ENCODE peak calls at places on chromosomes 6 and 20, in four cellular contexts. X, Q, S and N are unnamed samples.
A peak's percentile ranks its signal among the peaks of the same experiment; 100 is the strongest.

GRCh38 chr6:151482290-151482689 is 11.5 kb upstream of the CCDC170 start:
- DNase-seq in X (no peak), Q (no peak), S (no peak), N (no peak)

GRCh38 chr20:19944772-19945459 is 72.2 kb upstream of the NAA20 start:
- DNase-seq in X (no peak), Q (no peak), S (no peak), N (no peak)

GRCh38 chr6:90694802-90695201 is 107.9 kb upstream of the MAP3K7 start:
- DNase-seq in X (no peak), Q (no peak), S (no peak), N (no peak)

GRCh38 chr6:15588966-15589634 is 73.7 kb downstream of the DTNBP1 start:
- DNase-seq in X (no peak), Q (no peak), S (no peak), N (no peak)

GRCh38 chr6:90643366-90643765 is 56.5 kb upstream of the MAP3K7 start:
- DNase-seq in X (no peak), Q (no peak), S (no peak), N (no peak)

GRCh38 chr6:117317261-117317660 is 51.9 kb downstream of the VGLL2 start:
- DNase-seq in X (peak; percentile 20), Q (no peak), S (no peak), N (no peak)

GRCh38 chr6:28816909-28817807 is 106.6 kb downstream of the TRIM27 start:
- DNase-seq in X (peak; percentile 96), Q (no peak), S (no peak), N (peak; percentile 87)

GRCh38 chr6:119197271-119197670 is 118.8 kb upstream of the FAM184A start:
- DNase-seq in X (no peak), Q (no peak), S (no peak), N (no peak)

GRCh38 chr6:139452176-139452876 is 77.9 kb upstream of the CITED2 start:
- DNase-seq in X (no peak), Q (no peak), S (no peak), N (no peak)

GRCh38 chr20:62985089-62985778 is 21.5 kb downstream of the BHLHE23 start:
- DNase-seq in X (no peak), Q (no peak), S (no peak), N (no peak)

GRCh38 chr6:14359438-14359837 is 241.9 kb downstream of the CD83 start:
- DNase-seq in X (no peak), Q (no peak), S (no peak), N (no peak)

GRCh38 chr6:63347599-63347998 is 27.8 kb upstream of the LGSN start:
- DNase-seq in X (peak; percentile 42), Q (no peak), S (no peak), N (no peak)

GRCh38 chr6:100088009-100088408 is 94.0 kb upstream of the MCHR2 start:
- DNase-seq in X (no peak), Q (no peak), S (no peak), N (no peak)

GRCh38 chr6:166904101-166904746 is 52.1 kb downstream of the RNASET2 start:
- DNase-seq in X (no peak), Q (peak; percentile 76), S (no peak), N (peak; percentile 79)

GRCh38 chr6:13763740-13764381 is 50.5 kb downstream of the MCUR1 start:
- DNase-seq in X (no peak), Q (no peak), S (no peak), N (no peak)

GRCh38 chr6:141202641-141203040 is 930.1 kb upstream of the GJE1 start:
- DNase-seq in X (no peak), Q (no peak), S (no peak), N (no peak)

GRCh38 chr6:122712864-122713612 is 66.5 kb upstream of the FABP7 start:
- DNase-seq in X (no peak), Q (no peak), S (no peak), N (no peak)

GRCh38 chr6:136087986-136088385 is 162.1 kb downstream of the MTFR2 start:
- DNase-seq in X (no peak), Q (no peak), S (no peak), N (no peak)

GRCh38 chr20:50374541-50375078 is 135.6 kb upstream of the PTPN1 start:
- DNase-seq in X (no peak), Q (no peak), S (no peak), N (no peak)

GRCh38 chr20:22681591-22682248 is 97.3 kb upstream of the FOXA2 start:
- DNase-seq in X (no peak), Q (no peak), S (no peak), N (no peak)

GRCh38 chr6:223763-224162 is 68.5 kb upstream of the DUSP22 start:
- DNase-seq in X (no peak), Q (no peak), S (no peak), N (peak; percentile 21)

GRCh38 chr6:47072667-47073066 is 30.5 kb upstream of the ADGRF1 start:
- DNase-seq in X (no peak), Q (no peak), S (no peak), N (no peak)

GRCh38 chr6:84007871-84008270 is 25.7 kb upstream of the MRAP2 start:
- DNase-seq in X (no peak), Q (no peak), S (no peak), N (no peak)

GRCh38 chr6:49915035-49915434 is 48.7 kb upstream of the CRISP1 start:
- DNase-seq in X (no peak), Q (no peak), S (peak; percentile 26), N (peak; percentile 77)

GRCh38 chr6:15839969-15840541 is 177.2 kb upstream of the DTNBP1 start:
- DNase-seq in X (no peak), Q (no peak), S (no peak), N (no peak)

DNA sequence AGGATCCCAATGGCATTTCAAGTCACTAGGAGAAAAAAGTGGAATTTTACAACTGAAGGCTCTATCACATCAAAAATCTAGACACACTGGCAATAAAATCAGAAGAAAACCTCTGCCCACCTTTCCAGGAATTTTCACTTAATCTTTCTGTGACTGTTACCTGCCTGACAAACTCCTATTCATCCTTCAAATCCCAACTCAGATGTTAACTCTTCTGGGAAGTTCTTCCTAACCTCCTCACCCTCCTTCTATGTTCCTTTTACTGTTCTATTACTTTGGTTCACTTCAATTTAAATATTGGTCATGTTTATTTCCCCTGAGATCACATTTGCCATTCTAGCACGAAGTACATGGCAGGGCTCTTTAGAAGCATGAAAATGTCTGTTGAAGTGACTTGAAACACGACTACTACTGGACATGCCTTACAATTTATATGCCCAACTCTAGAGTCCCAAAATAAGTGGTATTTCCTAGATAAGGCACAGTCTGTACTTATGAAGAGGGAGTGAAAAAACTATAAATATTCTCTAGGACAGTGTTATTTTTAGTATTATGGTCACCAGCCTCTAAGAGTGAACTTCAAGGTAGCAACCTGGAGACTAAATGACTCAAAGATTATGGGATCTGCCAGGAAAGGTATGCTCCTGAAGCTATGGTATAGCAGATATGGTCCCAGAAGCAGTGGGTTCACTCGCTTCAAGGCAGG is 17.1 kb downstream of the CHD6 start:
- DNase-seq in X (no peak), Q (no peak), S (no peak), N (no peak)
- H3K9me3 ChIP-seq in X (peaks cover 30% of the 10 kb centered on the region), Q (peaks cover 48% of the 10 kb centered on the region), S (peaks cover 11% of the 10 kb centered on the region), N (peaks cover 64% of the 10 kb centered on the region)

GRCh38 chr20:57672164-57672563 is 37.7 kb downstream of the PMEPA1 start:
- DNase-seq in X (no peak), Q (peak; percentile 85), S (peak; percentile 72), N (no peak)
- TF ChIP-seq CTCF in X (no peak), Q (no peak), S (no peak), N (no peak)

GRCh38 chr6:159540883-159541282 is 152.2 kb downstream of the SOD2 start:
- DNase-seq in X (no peak), Q (peak; percentile 62), S (no peak), N (no peak)
- H3K9me3 ChIP-seq in X (no peaks in the 10 kb centered on the region), Q (no peaks in the 10 kb centered on the region), S (no peaks in the 10 kb centered on the region), N (peaks cover 4% of the 10 kb centered on the region)

GRCh38 chr6:52362443-52363221 is 681 bp downstream of the PAQR8 start:
- DNase-seq in X (no peak), Q (peak; percentile 91), S (peak; percentile 72), N (peak; percentile 83)
- TF ChIP-seq CTCF in X (peak; percentile 21), Q (no peak), S (peak; percentile 35), N (no peak)

DNA sequence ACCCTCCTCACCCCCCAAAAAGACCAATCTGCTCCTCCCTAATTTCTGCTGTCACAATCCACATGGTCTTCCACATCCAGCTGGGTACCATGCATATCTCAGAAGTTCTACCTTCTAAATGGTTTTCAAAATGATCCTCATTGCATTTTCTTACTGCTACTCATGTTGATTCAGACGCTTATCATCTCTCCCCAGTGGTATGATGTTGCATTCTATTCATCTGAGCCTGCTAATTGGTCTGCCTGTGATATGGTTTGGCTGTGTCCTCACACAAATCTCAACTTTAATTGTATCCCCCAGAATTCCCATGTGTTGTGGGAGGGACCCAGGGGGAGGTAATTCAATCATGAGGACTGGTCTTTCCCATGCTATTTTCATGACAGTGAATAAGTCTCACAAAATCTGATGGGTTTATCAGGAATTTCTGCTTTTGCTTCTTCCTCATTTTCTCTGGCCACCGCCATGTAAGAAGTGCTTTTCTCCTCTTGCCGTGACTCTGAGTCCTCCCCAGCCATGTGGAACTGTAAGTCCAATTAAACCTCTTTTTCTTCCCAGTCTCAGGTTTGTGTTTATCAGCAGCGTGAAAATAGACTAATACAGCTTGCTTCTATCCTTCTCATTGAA is 41.4 kb upstream of the CLIC5 start:
- DNase-seq in X (no peak), Q (no peak), S (no peak), N (no peak)
- H3K9me3 ChIP-seq in X (no peaks in the 10 kb centered on the region), Q (no peaks in the 10 kb centered on the region), S (no peaks in the 10 kb centered on the region), N (peaks cover 32% of the 10 kb centered on the region)

DNA sequence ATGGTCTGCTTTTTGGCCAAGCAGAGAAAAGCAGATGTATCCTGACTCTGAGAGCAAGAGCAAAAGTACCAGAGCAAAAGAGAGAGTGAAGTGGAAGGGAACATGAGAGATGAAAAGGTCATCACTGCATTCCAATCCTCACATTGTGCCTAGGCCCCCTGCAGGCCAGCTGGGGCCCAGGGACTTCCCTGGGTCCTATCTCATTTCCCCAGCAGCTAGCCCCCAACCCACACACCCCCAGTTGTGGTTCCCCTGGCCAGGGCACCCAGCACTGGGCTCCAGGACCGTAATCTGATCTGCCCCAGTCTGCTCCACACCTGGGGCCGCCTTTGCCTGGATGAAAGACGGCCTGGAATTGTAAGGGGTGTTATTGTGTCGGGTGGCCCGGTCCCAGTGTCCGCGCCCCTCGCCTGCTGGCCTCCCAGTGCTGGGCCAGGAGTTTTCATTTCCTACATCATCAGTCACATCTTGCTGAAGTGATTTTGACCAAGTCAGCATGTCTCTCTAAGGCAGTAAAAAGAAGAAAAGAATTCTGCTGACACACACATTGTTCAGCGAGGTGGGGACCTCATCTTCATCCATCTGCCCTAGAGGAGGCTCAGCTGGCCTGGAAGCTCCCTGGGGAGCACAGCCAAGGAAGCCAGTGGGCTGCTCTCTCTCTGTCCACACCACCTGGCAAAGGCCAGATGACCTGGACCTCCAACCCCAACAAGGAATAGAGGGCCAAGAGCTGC is 3.9 kb upstream of the BMP7 start:
- DNase-seq in X (no peak), Q (no peak), S (no peak), N (peak; percentile 61)
- TF ChIP-seq CTCF in X (no peak), Q (no peak), S (no peak), N (peak; percentile 71)

DNA sequence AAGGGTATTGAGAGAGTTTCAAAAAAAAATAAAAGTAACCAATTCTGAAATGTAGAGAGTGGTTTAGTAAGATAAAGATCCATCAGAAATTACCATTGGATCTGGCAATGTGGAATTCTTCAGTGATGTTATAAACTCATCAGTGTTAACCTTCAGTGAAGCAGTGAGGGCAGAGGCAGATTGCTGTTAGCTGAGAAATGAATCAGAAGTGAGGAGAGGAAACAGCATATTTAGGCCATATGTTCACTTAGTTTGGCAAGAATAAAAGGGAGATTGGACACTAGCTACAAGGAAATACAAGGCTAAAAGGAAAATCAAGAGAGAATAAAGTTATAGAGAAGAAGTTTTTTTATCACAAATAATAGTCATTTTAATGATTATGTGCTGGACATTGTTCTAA is 9.6 kb downstream of the KCNQ5 start:
- DNase-seq in X (no peak), Q (no peak), S (no peak), N (no peak)
- H3K9me3 ChIP-seq in X (no peaks in the 10 kb centered on the region), Q (no peaks in the 10 kb centered on the region), S (no peaks in the 10 kb centered on the region), N (no peaks in the 10 kb centered on the region)